ENCODE peak calls at places on chromosomes 12 and 14, in four cellular contexts. G is mesothelial cell of epicardium, A is psoas muscle, Z is NT2/D1. Q is an unnamed sample.
A peak's percentile ranks its signal among the peaks of the same experiment; 100 is the strongest.

GRCh38 chr12:22340143-22340542 is 5.6 kb upstream of the ST8SIA1 start:
- DNase-seq in Z (no peak), A (no peak), G (no peak), Q (no peak)

GRCh38 chr12:111443586-111443985 is 37.9 kb downstream of the SH2B3 start:
- DNase-seq in G (no peak), Z (no peak), A (no peak), Q (no peak)

GRCh38 chr14:93231129-93231979 is 24.3 kb downstream of the UBR7 start:
- DNase-seq in A (no peak), G (no peak), Z (no peak), Q (no peak)

GRCh38 chr12:92943482-92944250 is 14.6 kb upstream of the EEA1 start:
- DNase-seq in Z (no peak), G (no peak), A (no peak), Q (no peak)

GRCh38 chr12:51323317-51323960 is 535 bp downstream of the BIN2 start:
- DNase-seq in Z (no peak), G (no peak), A (no peak), Q (no peak)

GRCh38 chr12:115051378-115051777 is 367.4 kb upstream of the TBX3 start:
- DNase-seq in Z (no peak), G (no peak), A (no peak), Q (no peak)

GRCh38 chr12:105672576-105672975 is 342.1 kb downstream of the C12orf75 start:
- DNase-seq in Z (no peak), G (no peak), A (peak; percentile 85), Q (peak; percentile 71)

GRCh38 chr12:64722835-64723234 is 36.4 kb downstream of the GNS start:
- DNase-seq in Z (no peak), A (no peak), G (no peak), Q (no peak)

GRCh38 chr14:88599321-88599720 is 36.5 kb downstream of the ZC3H14 start:
- DNase-seq in Z (no peak), A (no peak), G (no peak), Q (no peak)

GRCh38 chr12:104414581-104415305 is 42.0 kb upstream of the CHST11 start:
- DNase-seq in G (no peak), Z (peak; percentile 77), A (no peak), Q (no peak)

GRCh38 chr14:20622816-20623291 is 18.6 kb downstream of the OR6S1 start:
- DNase-seq in Z (no peak), A (no peak), G (no peak), Q (no peak)

GRCh38 chr14:75254901-75255300 is 23.7 kb upstream of the FOS start:
- DNase-seq in G (no peak), Z (no peak), A (no peak), Q (no peak)

GRCh38 chr14:58746261-58746660 is 108.5 kb downstream of the DACT1 start:
- DNase-seq in G (no peak), A (no peak), Z (no peak), Q (no peak)

GRCh38 chr14:88227693-88228092 is 95.4 kb downstream of the KCNK10 start:
- DNase-seq in A (no peak), Z (no peak), G (no peak), Q (no peak)

GRCh38 chr12:89353188-89353822 is 1.0 kb upstream of the DUSP6 start:
- DNase-seq in G (peak; percentile 81), Z (peak; percentile 57), A (peak; percentile 79), Q (no peak)

GRCh38 chr12:63848450-63848849 is 4.0 kb downstream of the SRGAP1 start:
- DNase-seq in A (no peak), G (no peak), Z (no peak), Q (no peak)

GRCh38 chr12:24979971-24980730 is 31.2 kb upstream of the BCAT1 start:
- DNase-seq in A (no peak), Z (no peak), G (no peak), Q (no peak)

GRCh38 chr14:97878206-97878605 is 1081.0 kb downstream of the VRK1 start:
- DNase-seq in Z (no peak), A (no peak), G (no peak), Q (no peak)

GRCh38 chr14:68458840-68459469 is 333.9 kb downstream of the ZFP36L1 start:
- DNase-seq in G (no peak), Z (no peak), A (peak; percentile 76), Q (peak; percentile 42)

GRCh38 chr14:104673481-104673880 is 15.9 kb upstream of the INF2 start:
- DNase-seq in G (no peak), A (peak; percentile 46), Z (no peak), Q (no peak)

GRCh38 chr14:74302160-74302628 is 540 bp downstream of the ABCD4 start:
- DNase-seq in A (no peak), Z (no peak), G (no peak), Q (no peak)